ENCODE peak calls at places on chromosomes 4 and X, in seven cellular contexts. O, G, F, H, P, U and C are unnamed samples.

GRCh38 chrX:5113128-5113527 is 1115.5 kb downstream of the NLGN4X start:
- DNase-seq in P (no peak), G (no peak), F (no peak), H (no peak), U (no peak), O (no peak), C (no peak)

GRCh38 chr4:10343656-10344055 is 113.6 kb downstream of the ZNF518B start:
- DNase-seq in F (no peak), G (no peak), U (no peak), O (no peak), P (no peak), H (no peak), C (no peak)

GRCh38 chrX:40849906-40850672 is 114.7 kb upstream of the MED14 start:
- DNase-seq in U (no peak), F (no peak), O (no peak), H (peak; percentile 40), G (no peak), P (no peak), C (no peak)

GRCh38 chr4:62644372-62644771 is 1444.2 kb downstream of the ADGRL3 start:
- DNase-seq in G (no peak), U (no peak), P (no peak), F (no peak), H (no peak), O (peak; percentile 26), C (no peak)

GRCh38 chr4:2638730-2639129 is 102.3 kb downstream of the FAM193A start:
- DNase-seq in U (no peak), G (no peak), H (no peak), P (no peak), F (no peak), O (no peak), C (peak; percentile 14)

GRCh38 chr4:103996059-103996458 is 276.3 kb upstream of the TACR3 start:
- DNase-seq in H (no peak), G (no peak), O (peak; percentile 34), F (no peak), U (no peak), P (peak; percentile 56), C (no peak)

GRCh38 chr4:140718240-140718639 is 37.9 kb downstream of the TBC1D9 start:
- DNase-seq in G (no peak), P (no peak), H (peak; percentile 59), U (no peak), O (no peak), F (no peak), C (no peak)

GRCh38 chrX:18677140-18677834 is 5.4 kb upstream of the RS1 start:
- DNase-seq in U (no peak), G (no peak), H (no peak), F (no peak), P (no peak), O (no peak), C (no peak)

GRCh38 chrX:66677430-66677829 is 38.6 kb upstream of the EDA2R start:
- DNase-seq in O (no peak), H (peak; percentile 12), U (no peak), G (no peak), F (no peak), P (no peak), C (no peak)
- H3K9me3 ChIP-seq in O (no peaks in the 10 kb centered on the region), H (no peaks in the 10 kb centered on the region), U (no peaks in the 10 kb centered on the region), G (no peaks in the 10 kb centered on the region), F (no peaks in the 10 kb centered on the region), P (no peaks in the 10 kb centered on the region), C (no peaks in the 10 kb centered on the region)

GRCh38 chr4:174669278-174669677 is 147.0 kb upstream of the HPGD start:
- DNase-seq in O (no peak), U (no peak), H (peak; percentile 50), P (no peak), G (no peak), F (no peak), C (no peak)

GRCh38 chr4:174672276-174672675 is 150.0 kb upstream of the HPGD start:
- DNase-seq in G (no peak), F (no peak), H (no peak), U (no peak), P (no peak), O (no peak), C (no peak)

GRCh38 chr4:174674305-174674840 is 152.1 kb upstream of the HPGD start:
- DNase-seq in O (no peak), F (no peak), P (no peak), G (no peak), U (no peak), H (peak; percentile 0), C (no peak)
- H3K9me3 ChIP-seq in O (no peaks in the 10 kb centered on the region), F (no peaks in the 10 kb centered on the region), P (no peaks in the 10 kb centered on the region), G (no peaks in the 10 kb centered on the region), U (no peaks in the 10 kb centered on the region), H (peaks cover 2% of the 10 kb centered on the region), C (no peaks in the 10 kb centered on the region)

GRCh38 chrX:119655125-119655524 is 37.8 kb downstream of the SEPTIN6 start:
- DNase-seq in F (no peak), O (no peak), G (peak; percentile 48), P (no peak), H (peak; percentile 88), U (no peak), C (no peak)

GRCh38 chrX:119648421-119648775 is 42.2 kb upstream of the NKRF start:
- DNase-seq in P (no peak), G (no peak), F (no peak), U (no peak), O (no peak), H (no peak), C (no peak)

GRCh38 chrX:119659522-119659921 is 33.4 kb downstream of the SEPTIN6 start:
- DNase-seq in F (no peak), O (no peak), G (no peak), H (no peak), P (no peak), U (no peak), C (no peak)

DNA sequence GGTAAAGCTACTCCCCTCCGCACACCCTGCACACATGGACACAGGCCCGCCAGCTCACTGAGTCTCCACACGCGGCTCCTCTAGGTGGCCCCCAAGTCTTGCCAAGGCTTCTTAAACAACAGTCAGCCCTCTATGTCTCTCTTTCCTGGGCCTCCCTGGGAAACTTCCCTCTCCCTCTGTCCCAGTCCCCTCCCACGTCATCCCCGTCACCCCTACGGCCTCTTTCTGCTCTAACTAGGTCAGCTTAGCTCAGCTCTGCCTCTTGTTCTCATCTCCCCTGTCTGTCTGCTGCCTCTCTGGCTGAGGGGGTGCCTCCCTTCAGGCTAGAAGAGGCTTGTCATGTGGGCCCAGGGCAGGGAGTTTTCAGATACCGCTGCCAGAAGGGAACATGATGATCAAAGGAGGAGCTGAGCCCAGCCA is 38.8 kb downstream of the SEPTIN6 start:
- DNase-seq in G (peak; percentile 45), H (peak; percentile 54), P (no peak), F (no peak), O (peak; percentile 34), U (no peak), C (peak; percentile 87)
- H3K9me3 ChIP-seq in G (no peaks in the 10 kb centered on the region), H (no peaks in the 10 kb centered on the region), P (no peaks in the 10 kb centered on the region), F (no peaks in the 10 kb centered on the region), O (no peaks in the 10 kb centered on the region), U (no peaks in the 10 kb centered on the region), C (no peaks in the 10 kb centered on the region)

GRCh38 chrX:65148232-65148631 is 172.0 kb upstream of the ZC4H2 start:
- DNase-seq in U (no peak), H (no peak), F (no peak), P (no peak), O (no peak), G (no peak), C (no peak)
- H3K9me3 ChIP-seq in U (peaks cover 30% of the 10 kb centered on the region), H (peaks cover 14% of the 10 kb centered on the region), F (no peaks in the 10 kb centered on the region), P (no peaks in the 10 kb centered on the region), O (no peaks in the 10 kb centered on the region), G (peaks cover 5% of the 10 kb centered on the region), C (no peaks in the 10 kb centered on the region)

DNA sequence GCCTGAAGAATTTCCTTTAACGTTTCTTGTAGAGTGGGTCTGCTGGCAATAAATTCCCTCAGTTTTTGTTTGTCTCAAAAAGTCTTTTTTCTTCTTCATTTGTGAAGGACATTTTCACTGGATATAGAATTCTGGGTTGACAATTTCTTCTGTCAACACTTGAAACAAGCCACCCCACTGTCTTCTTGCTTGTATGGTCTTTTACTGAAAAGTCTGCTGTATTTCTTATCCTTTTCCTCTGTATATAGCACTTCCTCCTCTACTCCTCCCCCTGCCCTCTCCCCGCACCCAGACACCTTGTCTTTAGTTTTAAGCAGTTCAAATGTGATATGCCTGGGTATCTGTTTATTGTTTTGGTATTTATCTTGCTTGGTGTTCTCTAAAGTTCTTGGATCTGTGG is 23.3 kb downstream of the SLC9A7 start:
- DNase-seq in H (no peak), F (no peak), O (no peak), U (no peak), G (no peak), P (no peak), C (no peak)
- H3K9me3 ChIP-seq in H (peaks cover 3% of the 10 kb centered on the region), F (no peaks in the 10 kb centered on the region), O (no peaks in the 10 kb centered on the region), U (peaks cover 16% of the 10 kb centered on the region), G (no peaks in the 10 kb centered on the region), P (no peaks in the 10 kb centered on the region), C (no peaks in the 10 kb centered on the region)

GRCh38 chrX:155779831-155780230 is 101.3 kb upstream of the VAMP7 start:
- DNase-seq in U (no peak), O (no peak), G (no peak), F (no peak), H (no peak), P (no peak), C (no peak)
- H3K9me3 ChIP-seq in U (no peaks in the 10 kb centered on the region), O (no peaks in the 10 kb centered on the region), G (no peaks in the 10 kb centered on the region), F (no peaks in the 10 kb centered on the region), H (no peaks in the 10 kb centered on the region), P (no peaks in the 10 kb centered on the region), C (no peaks in the 10 kb centered on the region)

GRCh38 chr4:61201562-61202099 is 1.5 kb downstream of the ADGRL3 start:
- DNase-seq in P (no peak), U (no peak), F (no peak), G (no peak), O (peak; percentile 10), H (no peak), C (peak; percentile 59)
- H3K9me3 ChIP-seq in P (peaks cover 5% of the 10 kb centered on the region), U (no peaks in the 10 kb centered on the region), F (no peaks in the 10 kb centered on the region), G (no peaks in the 10 kb centered on the region), O (no peaks in the 10 kb centered on the region), H (no peaks in the 10 kb centered on the region), C (no peaks in the 10 kb centered on the region)

GRCh38 chr4:29075366-29075765 is 1644.8 kb upstream of the PCDH7 start:
- DNase-seq in O (no peak), U (no peak), H (no peak), P (no peak), F (no peak), G (no peak), C (no peak)

GRCh38 chr4:29079260-29079659 is 1640.9 kb upstream of the PCDH7 start:
- DNase-seq in F (no peak), G (no peak), U (no peak), P (no peak), O (no peak), H (no peak), C (no peak)

GRCh38 chr4:29073571-29073970 is 1646.6 kb upstream of the PCDH7 start:
- DNase-seq in H (no peak), O (no peak), U (no peak), G (no peak), F (no peak), P (no peak), C (no peak)
- H3K9me3 ChIP-seq in H (peaks cover 7% of the 10 kb centered on the region), O (peaks cover 6% of the 10 kb centered on the region), U (no peaks in the 10 kb centered on the region), G (no peaks in the 10 kb centered on the region), F (peaks cover 9% of the 10 kb centered on the region), P (no peaks in the 10 kb centered on the region), C (peaks cover 3% of the 10 kb centered on the region)